ENCODE peak calls at places on chromosomes 7 and 10, in six cellular contexts. W is NCI-H460; L is effector CD8-positive, alpha-beta T cell; I is left cardiac atrium; G is NCI-H1105 treated with DMSO at 0.1 percent for 48 hours; S is ELR. A is an unnamed sample.

GRCh38 chr10:133163889-133164815 is 4.1 kb downstream of the KNDC1 start:
- DNase-seq in W (no peak), L (no peak), I (no peak), G (no peak), S (no peak), A (no peak)

GRCh38 chr7:16357921-16358320 is 63.4 kb downstream of the CRPPA start:
- DNase-seq in W (no peak), L (no peak), I (no peak), G (peak; percentile 88), S (no peak), A (peak; percentile 76)

GRCh38 chr10:47190301-47190700 is 109.7 kb upstream of the GDF10 start:
- DNase-seq in W (no peak), L (no peak), I (no peak), G (peak; percentile 67), S (no peak), A (no peak)

GRCh38 chr7:143444785-143445184 is 1.5 kb downstream of the TAS2R60 start:
- DNase-seq in W (no peak), L (no peak), I (no peak), G (no peak), S (no peak), A (no peak)

GRCh38 chr7:26151096-26151495 is 902 bp upstream of the NFE2L3 start:
- DNase-seq in W (no peak), L (no peak), I (no peak), G (no peak), S (no peak), A (peak; percentile 73)

GRCh38 chr7:122161628-122162027 is 17.6 kb upstream of the AASS start:
- DNase-seq in W (no peak), L (no peak), I (no peak), G (no peak), S (peak; percentile 18), A (no peak)

GRCh38 chr7:134954197-134955082 is 31.9 kb upstream of the AGBL3 start:
- DNase-seq in W (peak; percentile 41), L (no peak), I (no peak), G (peak; percentile 61), S (peak; percentile 58), A (no peak)

GRCh38 chr7:104130726-104131125 is 77.1 kb downstream of the ORC5 start:
- DNase-seq in W (no peak), L (no peak), I (no peak), G (no peak), S (no peak), A (no peak)

GRCh38 chr7:135320277-135320676 is 86.6 kb downstream of the STRA8 start:
- DNase-seq in W (no peak), L (no peak), I (peak; percentile 83), G (peak; percentile 76), S (peak; percentile 62), A (no peak)

GRCh38 chr7:92634924-92635519 is 44.8 kb upstream of the FAM133B start:
- DNase-seq in W (no peak), L (no peak), I (no peak), G (no peak), S (peak; percentile 92), A (peak; percentile 49)

GRCh38 chr10:49784631-49785030 is 22.5 kb upstream of the OGDHL start:
- DNase-seq in W (no peak), L (no peak), I (no peak), G (no peak), S (no peak), A (no peak)

GRCh38 chr10:44979281-44980181 is 922 bp upstream of the DEPP1 start:
- DNase-seq in W (no peak), L (no peak), I (peak; percentile 12), G (no peak), S (no peak), A (no peak)

GRCh38 chr10:11355625-11356024 is 255.8 kb downstream of the USP6NL start:
- DNase-seq in W (no peak), L (no peak), I (no peak), G (no peak), S (no peak), A (no peak)

GRCh38 chr7:101904019-101904418 is 86.6 kb downstream of the CUX1 start:
- DNase-seq in W (no peak), L (no peak), I (no peak), G (no peak), S (no peak), A (no peak)

GRCh38 chr7:106284516-106285050 is at the start of gene NAMPT:
- DNase-seq in W (no peak), L (peak; percentile 47), I (peak; percentile 72), G (peak; percentile 53), S (peak; percentile 51), A (no peak)

A was measured in NCI-H524 treated with DMSO at 0.1 percent for 48 hours.